ENCODE peak calls at places on chromosomes 16 and 17, in five cellular contexts. C is left colon; P is A549; B is activated T-helper 9 cell treated with anti-CD3 and anti-CD28 coated beads, Interleukin-2, amount 50 U/mL, for 16 hours; H is cerebellar cortex. E is an unnamed sample.

GRCh38 chr16:28497861-28498599 is 3.6 kb downstream of the APOBR start:
- DNase-seq in C (no peak), P (no peak), B (no peak), H (no peak), E (no peak)

GRCh38 chr17:63998721-63999679 is 849 bp downstream of the PRR29 start:
- DNase-seq in C (no peak), P (no peak), B (no peak), H (no peak), E (no peak)

GRCh38 chr16:71288570-71288889 is 672 bp downstream of the CMTR2 start:
- DNase-seq in C (no peak), P (no peak), B (no peak), H (no peak), E (no peak)

GRCh38 chr17:32870969-32871368 is 6.0 kb downstream of the MYO1D start:
- DNase-seq in C (no peak), P (no peak), B (no peak), H (no peak), E (peak)

GRCh38 chr17:41147531-41148204 is 2.0 kb downstream of the KRTAP4-5 start:
- DNase-seq in C (no peak), P (no peak), B (no peak), H (no peak), E (no peak)

GRCh38 chr17:8163978-8164814 is 1.4 kb upstream of the VAMP2 start:
- DNase-seq in C (peak), P (peak), B (peak), H (peak), E (peak)

GRCh38 chr17:8789743-8790142 is 9.4 kb downstream of the MFSD6L start:
- DNase-seq in C (no peak), P (no peak), B (no peak), H (no peak), E (no peak)

GRCh38 chr17:51820252-51820651 is 338.3 kb downstream of the CA10 start:
- DNase-seq in C (no peak), P (no peak), B (no peak), H (no peak), E (no peak)

GRCh38 chr16:59635674-59636073 is 901.6 kb upstream of the GOT2 start:
- DNase-seq in C (no peak), P (no peak), B (no peak), H (no peak), E (no peak)

GRCh38 chr16:27993587-27993986 is 69.9 kb downstream of the GSG1L start:
- DNase-seq in C (no peak), P (no peak), B (no peak), H (no peak), E (no peak)

GRCh38 chr16:31877876-31878642 is 4.5 kb downstream of the ZNF267 start:
- DNase-seq in C (no peak), P (no peak), B (no peak), H (no peak), E (no peak)

GRCh38 chr17:16106161-16106891 is 106.7 kb downstream of the TTC19 start:
- DNase-seq in C (no peak), P (no peak), B (no peak), H (no peak), E (no peak)

E was measured in psoas muscle.